ENCODE peak calls at places on chromosomes 3 and 15, in five cellular contexts. V is HT-29, Q is HEK293T, P is hypothalamus, A is H7. Z is an unnamed sample.

GRCh38 chr3:30904986-30905385 is 10.5 kb upstream of the GADL1 start:
- DNase-seq in P (no peak), A (no peak), V (no peak), Q (no peak), Z (no peak)

GRCh38 chr15:92392462-92392861 is 1.2 kb upstream of the ST8SIA2 start:
- DNase-seq in Q (no peak), V (no peak), A (peak), P (no peak), Z (no peak)

GRCh38 chr3:15165061-15165460 is 41.0 kb upstream of the CAPN7 start:
- DNase-seq in Q (no peak), P (no peak), A (no peak), V (no peak), Z (no peak)

GRCh38 chr3:7787871-7788828 is 713.5 kb upstream of the LMCD1 start:
- DNase-seq in V (peak), A (no peak), Q (no peak), P (peak), Z (no peak)

GRCh38 chr3:126083511-126083912 is 412 bp downstream of the SLC41A3 start:
- DNase-seq in P (peak), V (peak), Q (peak), A (peak), Z (no peak)

GRCh38 chr3:128262457-128262856 is 109.2 kb downstream of the EEFSEC start:
- DNase-seq in P (no peak), Q (no peak), A (no peak), V (no peak), Z (no peak)

GRCh38 chr3:150401285-150401684 is 6.8 kb upstream of the TSC22D2 start:
- DNase-seq in A (no peak), Q (no peak), P (no peak), V (no peak), Z (no peak)

GRCh38 chr3:48001991-48002390 is 14.2 kb downstream of the MAP4 start:
- DNase-seq in Q (no peak), P (no peak), V (no peak), A (no peak), Z (no peak)

GRCh38 chr3:59935025-59935424 is 885.2 kb upstream of the CFAP20DC start:
- DNase-seq in V (no peak), A (no peak), Q (no peak), P (no peak), Z (no peak)

GRCh38 chr15:66593219-66593780 is 27.5 kb upstream of the LCTL start:
- DNase-seq in P (no peak), V (no peak), Q (no peak), A (no peak), Z (no peak)

GRCh38 chr15:93452537-93453211 is 363.7 kb upstream of the RGMA start:
- DNase-seq in P (no peak), V (no peak), Q (no peak), A (no peak), Z (no peak)

GRCh38 chr15:41215708-41216107 is 14.8 kb downstream of the EXD1 start:
- DNase-seq in P (no peak), V (no peak), A (no peak), Q (no peak), Z (no peak)

GRCh38 chr15:41513282-41514227 is at the start of gene LTK:
- DNase-seq in P (no peak), V (no peak), A (peak), Q (peak), Z (no peak)

GRCh38 chr3:51141573-51141972 is 243.5 kb upstream of the MANF start:
- DNase-seq in Q (no peak), P (no peak), A (peak), V (no peak), Z (no peak)

GRCh38 chr3:76615739-76616138 is 424.2 kb upstream of the ROBO2 start:
- DNase-seq in A (no peak), V (no peak), P (no peak), Q (no peak), Z (no peak)

Z was measured in iPS DF 6.9.